ENCODE peak calls at places on chromosome 19, in ten cellular contexts. U is left lung, O is colonic mucosa, C is fibroblast of lung, H is endodermal cell, J is left ventricle myocardium inferior, D is GM12878, I is ascending aorta, A is K562, S is right lobe of liver. X is an unnamed sample.

GRCh38 chr19:49106648-49107135 is 7.5 kb upstream of the LIN7B start:
- DNase-seq in U (peak; percentile 84), I (no peak), S (no peak), O (peak; percentile 68), C (peak; percentile 36), J (peak; percentile 48), H (peak; percentile 92), D (no peak), A (peak; percentile 34), X (peak; percentile 78)

GRCh38 chr19:5143471-5144411 is 174.8 kb downstream of the KDM4B start:
- DNase-seq in H (no peak), A (no peak), D (no peak), U (peak; percentile 67), S (no peak), O (no peak), C (no peak), I (no peak), J (peak; percentile 18), X (no peak)

GRCh38 chr19:54469496-54469934 is 3.6 kb downstream of the CDC42EP5 start:
- DNase-seq in U (no peak), I (no peak), C (no peak), A (peak; percentile 20), J (peak; percentile 67), S (peak; percentile 47), D (no peak), O (peak; percentile 78), H (peak; percentile 47), X (no peak)

GRCh38 chr19:29662604-29663404 is 2.5 kb upstream of the PLEKHF1 start:
- DNase-seq in H (no peak), S (peak; percentile 47), I (peak; percentile 55), J (peak; percentile 60), A (peak; percentile 46), C (peak; percentile 96), U (peak; percentile 60), D (no peak), O (peak; percentile 42), X (peak; percentile 65)

GRCh38 chr19:42117076-42117475 is 15.2 kb downstream of the POU2F2 start:
- DNase-seq in S (no peak), O (no peak), H (no peak), C (no peak), J (no peak), I (no peak), D (no peak), U (no peak), A (no peak), X (no peak)

GRCh38 chr19:41984961-41985360 is 9.1 kb downstream of the ATP1A3 start:
- DNase-seq in J (no peak), S (no peak), C (no peak), I (no peak), H (no peak), A (no peak), O (no peak), D (no peak), U (no peak), X (no peak)

GRCh38 chr19:49222528-49222927 is 64.9 kb downstream of the TRPM4 start:
- DNase-seq in A (no peak), D (no peak), S (no peak), U (no peak), H (no peak), O (no peak), J (no peak), C (no peak), I (no peak), X (no peak)

GRCh38 chr19:38665950-38666661 is 18.7 kb downstream of the ACTN4 start:
- DNase-seq in A (no peak), H (peak; percentile 94), D (no peak), S (no peak), C (peak; percentile 79), I (no peak), J (peak; percentile 73), U (no peak), O (no peak), X (peak; percentile 77)

GRCh38 chr19:50498219-50499056 is 12.6 kb downstream of the JOSD2 start:
- DNase-seq in C (no peak), S (no peak), H (no peak), I (no peak), O (no peak), J (no peak), A (no peak), U (no peak), D (no peak), X (no peak)

GRCh38 chr19:50501186-50501567 is 9.8 kb downstream of the JOSD2 start:
- DNase-seq in J (no peak), C (no peak), A (no peak), O (peak; percentile 44), D (no peak), S (no peak), U (peak; percentile 73), H (no peak), I (no peak), X (no peak)

GRCh38 chr19:50501568-50502475 is 9.2 kb downstream of the JOSD2 start:
- DNase-seq in A (no peak), H (no peak), O (no peak), J (peak; percentile 75), I (no peak), U (peak; percentile 70), C (no peak), S (no peak), D (no peak), X (no peak)

GRCh38 chr19:50500753-50501151 is 10.2 kb downstream of the JOSD2 start:
- DNase-seq in C (no peak), S (no peak), J (peak; percentile 86), U (peak; percentile 69), H (no peak), I (no peak), O (no peak), A (no peak), D (no peak), X (no peak)

DNA sequence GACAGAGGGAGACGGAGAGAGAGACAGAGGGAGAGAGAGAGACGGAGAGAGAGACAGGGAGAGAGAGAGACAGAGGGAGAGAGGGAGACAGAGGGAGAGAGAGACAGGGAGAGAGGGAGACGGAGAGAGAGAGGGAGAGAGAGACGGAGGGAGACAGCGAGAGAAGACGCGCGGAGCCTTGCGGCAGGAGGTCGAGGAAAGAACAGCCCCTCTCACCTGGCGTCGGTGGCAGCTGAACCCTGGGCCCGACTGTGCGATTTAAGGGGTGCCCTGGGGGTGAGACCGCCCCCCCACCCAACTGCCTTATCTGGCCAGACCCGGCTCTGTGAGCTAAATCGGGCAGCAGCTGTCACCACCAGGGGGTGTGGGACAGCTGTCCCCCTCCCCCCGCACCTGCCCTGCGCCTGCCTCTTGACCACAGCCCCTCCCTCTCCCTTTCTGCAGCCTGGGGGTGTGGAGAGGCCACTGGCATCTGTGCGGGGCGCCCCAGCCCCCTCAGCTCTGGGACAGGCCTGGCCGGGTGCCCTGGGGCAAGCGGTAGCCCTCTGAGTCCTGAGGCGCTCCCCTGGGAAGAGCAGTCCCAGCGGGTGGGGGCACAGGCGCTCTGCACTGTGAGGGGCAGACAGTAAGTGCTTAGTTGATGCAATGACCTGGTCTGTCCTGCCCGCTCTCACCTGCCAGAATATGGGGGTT is 10.8 kb downstream of the JOSD2 start:
- DNase-seq in J (peak; percentile 83), D (no peak), S (no peak), H (peak; percentile 77), O (no peak), A (peak; percentile 81), U (peak; percentile 62), I (no peak), C (no peak), X (no peak)
- TF ChIP-seq CTCF in J (no peak), D (no peak), S (no peak), H (peak; percentile 63), O (no peak), A (peak; percentile 57), U (no peak), I (no peak), C (peak; percentile 5), X (no peak)

GRCh38 chr19:3403489-3404323 is 37.3 kb downstream of the NFIC start:
- DNase-seq in H (peak; percentile 70), I (peak; percentile 81), D (no peak), S (peak; percentile 94), O (peak; percentile 65), U (peak; percentile 88), A (no peak), C (peak; percentile 96), J (peak; percentile 93), X (peak; percentile 93)

GRCh38 chr19:3406571-3407111 is 40.3 kb downstream of the NFIC start:
- DNase-seq in A (no peak), S (no peak), O (no peak), H (no peak), D (no peak), U (no peak), I (no peak), J (no peak), C (no peak), X (no peak)

GRCh38 chr19:3405261-3405653 is 38.9 kb downstream of the NFIC start:
- DNase-seq in I (no peak), J (no peak), S (no peak), C (no peak), A (no peak), H (no peak), O (no peak), U (no peak), D (no peak), X (no peak)

GRCh38 chr19:3402631-3403443 is 36.5 kb downstream of the NFIC start:
- DNase-seq in S (no peak), I (no peak), D (no peak), O (no peak), U (no peak), A (no peak), H (no peak), C (no peak), J (no peak), X (no peak)

DNA sequence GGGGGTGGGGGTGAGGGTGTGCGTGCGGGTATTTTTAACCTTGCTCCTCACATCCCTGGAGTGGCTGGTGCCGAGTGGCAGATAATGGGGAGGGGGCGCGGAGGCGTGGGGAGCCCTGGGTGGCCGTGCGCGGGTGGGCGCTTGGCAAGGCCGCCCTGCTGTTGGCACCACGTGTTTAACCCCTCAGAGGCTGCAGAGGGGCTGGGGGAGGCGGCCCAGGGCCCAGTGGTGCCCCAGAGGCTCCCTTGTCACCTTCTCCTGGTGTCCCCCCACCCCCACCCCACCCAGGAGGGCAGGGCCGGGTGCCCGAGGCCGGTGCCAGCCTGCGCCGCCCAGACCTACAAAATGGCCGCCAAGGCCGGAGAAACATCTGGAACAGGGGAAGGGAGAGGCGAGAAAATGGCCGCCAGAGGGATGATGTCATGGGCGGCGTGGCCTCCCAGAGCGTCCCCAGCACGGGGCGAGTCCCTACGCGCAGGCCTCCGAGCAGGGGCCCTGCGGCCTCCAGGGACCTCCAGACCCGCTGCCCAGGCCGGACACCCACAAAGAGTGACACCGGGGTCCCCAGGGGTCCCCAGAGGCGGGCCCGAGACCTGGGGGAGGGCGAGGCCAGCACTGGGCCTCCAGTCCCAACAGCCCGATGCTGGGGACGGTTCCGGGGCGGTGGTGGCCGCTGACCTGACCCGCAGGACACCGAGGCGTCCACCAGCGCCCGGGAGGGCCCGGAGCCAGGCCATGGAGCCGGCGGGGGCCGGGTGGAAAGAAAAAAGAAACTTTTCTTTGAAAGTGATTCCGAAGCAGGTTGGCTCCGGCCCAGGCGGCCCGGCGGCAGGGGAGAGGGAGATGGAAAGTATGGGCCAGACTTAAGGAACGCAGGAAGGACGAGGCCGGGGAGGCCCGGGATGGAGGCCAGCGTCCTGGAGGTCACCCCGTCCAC is 38.2 kb downstream of the NFIC start:
- DNase-seq in H (peak; percentile 60), D (no peak), I (peak; percentile 55), A (no peak), U (peak; percentile 87), O (peak; percentile 58), C (peak; percentile 88), J (peak; percentile 89), S (peak; percentile 91), X (peak; percentile 91)
- H3K4me1 ChIP-seq in H (no peaks in the 10 kb centered on the region), D (no peaks in the 10 kb centered on the region), I (peaks cover 6% of the 10 kb centered on the region), A (peaks cover 33% of the 10 kb centered on the region), U (peaks cover 13% of the 10 kb centered on the region), O (no peaks in the 10 kb centered on the region), C (peaks cover 19% of the 10 kb centered on the region), J (peaks cover 94% of the 10 kb centered on the region), S (peaks cover 87% of the 10 kb centered on the region), X (peaks cover 21% of the 10 kb centered on the region)

DNA sequence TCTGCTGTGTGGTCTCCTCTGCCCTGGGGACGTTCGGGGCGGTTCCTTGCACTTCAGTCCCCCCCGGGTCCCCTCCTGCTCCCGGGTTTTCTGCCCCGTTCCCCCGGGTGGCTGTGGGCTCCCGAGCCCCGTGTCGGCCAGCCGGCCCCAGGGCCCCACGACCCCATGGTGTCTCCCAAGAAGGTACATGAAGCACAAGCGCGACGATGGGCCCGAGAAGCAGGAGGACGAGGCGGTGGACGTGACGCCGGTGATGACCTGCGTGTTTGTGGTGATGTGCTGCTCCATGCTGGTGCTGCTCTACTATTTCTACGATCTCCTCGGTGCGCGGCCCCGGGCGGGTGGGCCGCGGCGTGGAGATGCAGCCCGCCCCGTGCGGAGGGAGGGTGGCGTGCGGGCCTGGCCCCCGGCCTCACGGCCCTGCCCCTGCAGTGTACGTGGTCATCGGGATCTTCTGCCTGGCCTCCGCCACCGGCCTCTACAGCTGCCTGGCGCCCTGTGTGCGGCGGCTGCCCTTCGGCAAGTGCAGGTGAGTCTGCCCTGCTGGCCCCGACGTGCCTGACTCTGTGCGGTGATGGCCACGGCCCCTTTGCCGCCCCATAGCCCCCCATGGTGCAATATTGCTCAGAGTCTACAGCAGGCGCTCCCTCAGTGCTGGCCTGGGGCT is 11.3 kb downstream of the SPPL2B start:
- DNase-seq in J (no peak), H (no peak), I (no peak), O (no peak), C (no peak), S (no peak), U (peak; percentile 67), A (no peak), D (no peak), X (no peak)
- H3K4me3 ChIP-seq in J (no peak overlapping the region), H (no peak overlapping the region), I (no peak overlapping the region), O (no peak overlapping the region), C (no peak overlapping the region), S (no peak overlapping the region), U (no peak overlapping the region), A (no peak overlapping the region), D (no peak overlapping the region), X (no peak overlapping the region)

GRCh38 chr19:35436477-35437141 is 11.4 kb upstream of the FFAR2 start:
- DNase-seq in I (no peak), C (peak; percentile 7), A (no peak), D (no peak), H (no peak), J (no peak), O (peak; percentile 55), U (peak; percentile 72), S (no peak), X (no peak)
- TF ChIP-seq CTCF in I (no peak), C (no peak), A (no peak), D (no peak), H (no peak), J (no peak), O (no peak), U (no peak), S (no peak), X (no peak)

X was measured in upper lobe of right lung.